ENCODE peak calls at places on chromosomes 3 and 15, in four cellular contexts. A is CD8-positive, alpha-beta T cell; E is right cardiac atrium; U is H1. J is an unnamed sample.

GRCh38 chr3:83453010-83453409 is 1505.8 kb upstream of the CADM2 start:
- DNase-seq in E (no peak), A (no peak), U (no peak), J (no peak)

GRCh38 chr3:70989174-70989573 is 594.4 kb downstream of the FOXP1 start:
- DNase-seq in A (no peak), U (no peak), E (no peak), J (no peak)

GRCh38 chr15:40755821-40756220 is 767 bp upstream of the RMDN3 start:
- DNase-seq in U (no peak), E (no peak), A (no peak), J (no peak)

GRCh38 chr3:12869025-12869695 is 27.8 kb upstream of the RPL32 start:
- DNase-seq in E (peak; percentile 60), A (no peak), U (peak; percentile 92), J (no peak)

GRCh38 chr15:40279437-40280141 is 3.3 kb downstream of the ANKRD63 start:
- DNase-seq in U (peak; percentile 99), A (peak; percentile 53), E (peak; percentile 72), J (peak; percentile 90)

GRCh38 chr3:114320251-114320650 is 26.4 kb downstream of the TIGIT start:
- DNase-seq in E (no peak), A (no peak), U (no peak), J (no peak)

GRCh38 chr3:55519016-55519415 is 31.9 kb upstream of the WNT5A start:
- DNase-seq in E (no peak), A (no peak), U (no peak), J (peak; percentile 15)

GRCh38 chr3:67655364-67656121 is 1.1 kb upstream of the SUCLG2 start:
- DNase-seq in U (no peak), A (peak; percentile 86), E (peak; percentile 12), J (no peak)

GRCh38 chr3:72763751-72764440 is 84.3 kb downstream of the SHQ1 start:
- DNase-seq in U (no peak), E (no peak), A (no peak), J (no peak)

GRCh38 chr3:4425707-4426106 is 41.4 kb downstream of the SUMF1 start:
- DNase-seq in U (no peak), E (no peak), A (no peak), J (no peak)

GRCh38 chr3:180707921-180708320 is 28.6 kb upstream of the CCDC39 start:
- DNase-seq in U (no peak), E (no peak), A (no peak), J (peak; percentile 25)

GRCh38 chr3:42270561-42270960 is 4.6 kb upstream of the CCK start:
- DNase-seq in U (no peak), A (no peak), E (no peak), J (no peak)

GRCh38 chr3:168876346-168877035 is 780.8 kb upstream of the GOLIM4 start:
- DNase-seq in A (no peak), E (no peak), U (no peak), J (no peak)

GRCh38 chr3:11690863-11691833 is 47.4 kb upstream of the VGLL4 start:
- DNase-seq in E (no peak), U (no peak), A (no peak), J (no peak)

GRCh38 chr15:100734606-100735005 is 132.2 kb downstream of the ASB7 start:
- DNase-seq in A (no peak), E (no peak), U (no peak), J (no peak)

GRCh38 chr15:47788685-47789084 is 71.4 kb downstream of the SEMA6D start:
- DNase-seq in A (no peak), E (no peak), U (no peak), J (peak; percentile 90)

GRCh38 chr3:147975165-147975564 is 566.0 kb downstream of the ZIC1 start:
- DNase-seq in A (no peak), E (no peak), U (no peak), J (no peak)

GRCh38 chr15:80550910-80551265 is 144.2 kb upstream of the ABHD17C start:
- DNase-seq in U (no peak), A (no peak), E (no peak), J (no peak)

GRCh38 chr3:42500091-42500490 is 2.4 kb upstream of the VIPR1 start:
- DNase-seq in U (peak; percentile 27), A (no peak), E (no peak), J (no peak)

GRCh38 chr3:13492976-13493866 is 13.1 kb downstream of the HDAC11 start:
- DNase-seq in U (no peak), E (no peak), A (no peak), J (no peak)

GRCh38 chr3:171065732-171066131 is 39.2 kb upstream of the SLC2A2 start:
- DNase-seq in A (no peak), E (no peak), U (no peak), J (no peak)

GRCh38 chr15:99296386-99296785 is 45.1 kb downstream of the LRRC28 start:
- DNase-seq in A (no peak), E (no peak), U (no peak), J (no peak)

GRCh38 chr15:72782274-72782992 is 1.1 kb downstream of the ADPGK start:
- DNase-seq in E (no peak), U (no peak), A (no peak), J (peak; percentile 42)

GRCh38 chr15:70559840-70560239 is 203.5 kb downstream of the UACA start:
- DNase-seq in U (peak; percentile 37), E (no peak), A (no peak), J (no peak)

GRCh38 chr3:140199008-140199407 is 264.0 kb downstream of the CLSTN2 start:
- DNase-seq in U (no peak), A (no peak), E (no peak), J (no peak)

GRCh38 chr3:158725348-158725966 is 6.8 kb downstream of the RARRES1 start:
- DNase-seq in U (no peak), E (peak; percentile 70), A (no peak), J (no peak)

GRCh38 chr15:53126144-53126543 is 336.0 kb upstream of the ONECUT1 start:
- DNase-seq in E (no peak), A (no peak), U (no peak), J (no peak)

GRCh38 chr3:175526609-175527280 is 667.6 kb downstream of the NAALADL2 start:
- DNase-seq in E (no peak), U (no peak), A (no peak), J (peak; percentile 81)

GRCh38 chr3:111803123-111803593 is 55.9 kb upstream of the PHLDB2 start:
- DNase-seq in A (no peak), U (no peak), E (peak; percentile 77), J (no peak)

GRCh38 chr3:190048831-190049541 is 71.7 kb downstream of the P3H2 start:
- DNase-seq in A (no peak), E (no peak), U (no peak), J (no peak)

GRCh38 chr3:195180490-195181106 is 90.4 kb downstream of the XXYLT1 start:
- DNase-seq in U (no peak), A (no peak), E (no peak), J (no peak)

GRCh38 chr3:195178124-195178910 is 92.6 kb downstream of the XXYLT1 start:
- DNase-seq in U (no peak), A (no peak), E (peak; percentile 49), J (no peak)

GRCh38 chr3:195181781-195182469 is 89.0 kb downstream of the XXYLT1 start:
- DNase-seq in E (no peak), A (no peak), U (no peak), J (no peak)

GRCh38 chr3:195181107-195181498 is 89.9 kb downstream of the XXYLT1 start:
- DNase-seq in E (no peak), A (no peak), U (no peak), J (no peak)

GRCh38 chr3:195179782-195180489 is 91.0 kb downstream of the XXYLT1 start:
- DNase-seq in U (no peak), A (no peak), E (no peak), J (no peak)
- H3K4me1 ChIP-seq in U (peaks cover 4% of the 10 kb centered on the region), A (peaks cover 3% of the 10 kb centered on the region), E (peaks cover 10% of the 10 kb centered on the region), J (no peaks in the 10 kb centered on the region)

GRCh38 chr3:5431142-5431541 is 243.6 kb downstream of the EDEM1 start:
- DNase-seq in U (no peak), A (no peak), E (no peak), J (no peak)

GRCh38 chr3:5429517-5429890 is 242.0 kb downstream of the EDEM1 start:
- DNase-seq in E (no peak), A (no peak), U (no peak), J (no peak)

GRCh38 chr3:5431811-5432378 is 244.4 kb downstream of the EDEM1 start:
- DNase-seq in A (no peak), U (no peak), E (no peak), J (no peak)

GRCh38 chr3:5428607-5429516 is 241.4 kb downstream of the EDEM1 start:
- DNase-seq in U (no peak), E (no peak), A (no peak), J (no peak)

DNA sequence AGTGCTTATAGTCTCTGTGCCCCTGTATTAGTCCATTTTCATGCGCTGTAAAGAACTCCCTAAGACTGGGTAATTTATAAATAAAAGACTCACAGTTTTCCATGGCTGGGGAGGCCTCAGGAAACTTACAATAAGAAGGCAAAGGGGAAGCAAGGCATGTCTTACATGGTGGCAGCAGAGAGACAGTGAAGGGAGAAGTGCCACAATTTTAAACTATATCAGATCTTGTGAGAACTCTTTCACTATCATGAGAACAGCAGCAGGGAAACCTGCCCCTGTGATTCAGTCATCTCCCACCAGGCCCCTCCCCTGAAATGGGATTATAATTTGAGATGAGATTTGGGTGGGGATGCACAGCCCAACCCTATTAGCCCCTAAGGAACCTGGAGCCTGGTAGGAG is 243.2 kb downstream of the EDEM1 start:
- DNase-seq in A (no peak), E (no peak), U (no peak), J (no peak)
- H3K27me3 ChIP-seq in A (no peaks in the 10 kb centered on the region), E (no peaks in the 10 kb centered on the region), U (no peaks in the 10 kb centered on the region), J (no peaks in the 10 kb centered on the region)

DNA sequence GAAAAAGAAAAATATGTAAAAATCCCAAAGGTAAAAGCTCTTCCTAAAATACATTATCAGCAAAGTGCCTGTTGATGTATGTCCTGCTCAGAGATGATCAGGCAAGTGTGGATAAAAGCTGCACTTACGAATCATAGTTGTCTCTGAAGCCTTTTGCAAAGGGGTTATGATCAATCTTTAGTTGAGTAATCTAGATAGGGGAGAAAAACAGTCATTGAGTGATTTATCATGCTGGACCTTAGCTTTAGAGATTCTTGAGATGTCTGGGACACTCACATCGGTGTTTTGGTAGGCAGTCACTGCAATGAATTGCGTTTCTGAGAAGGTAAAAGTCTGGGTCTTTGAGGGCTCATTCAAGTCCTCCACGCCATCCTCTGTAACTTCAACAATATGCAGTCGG is 3.7 kb downstream of the EOMES start:
- DNase-seq in U (no peak), A (no peak), E (no peak), J (no peak)
- H3K4me1 ChIP-seq in U (peaks cover 24% of the 10 kb centered on the region), A (peaks cover 34% of the 10 kb centered on the region), E (no peaks in the 10 kb centered on the region), J (no peaks in the 10 kb centered on the region)

DNA sequence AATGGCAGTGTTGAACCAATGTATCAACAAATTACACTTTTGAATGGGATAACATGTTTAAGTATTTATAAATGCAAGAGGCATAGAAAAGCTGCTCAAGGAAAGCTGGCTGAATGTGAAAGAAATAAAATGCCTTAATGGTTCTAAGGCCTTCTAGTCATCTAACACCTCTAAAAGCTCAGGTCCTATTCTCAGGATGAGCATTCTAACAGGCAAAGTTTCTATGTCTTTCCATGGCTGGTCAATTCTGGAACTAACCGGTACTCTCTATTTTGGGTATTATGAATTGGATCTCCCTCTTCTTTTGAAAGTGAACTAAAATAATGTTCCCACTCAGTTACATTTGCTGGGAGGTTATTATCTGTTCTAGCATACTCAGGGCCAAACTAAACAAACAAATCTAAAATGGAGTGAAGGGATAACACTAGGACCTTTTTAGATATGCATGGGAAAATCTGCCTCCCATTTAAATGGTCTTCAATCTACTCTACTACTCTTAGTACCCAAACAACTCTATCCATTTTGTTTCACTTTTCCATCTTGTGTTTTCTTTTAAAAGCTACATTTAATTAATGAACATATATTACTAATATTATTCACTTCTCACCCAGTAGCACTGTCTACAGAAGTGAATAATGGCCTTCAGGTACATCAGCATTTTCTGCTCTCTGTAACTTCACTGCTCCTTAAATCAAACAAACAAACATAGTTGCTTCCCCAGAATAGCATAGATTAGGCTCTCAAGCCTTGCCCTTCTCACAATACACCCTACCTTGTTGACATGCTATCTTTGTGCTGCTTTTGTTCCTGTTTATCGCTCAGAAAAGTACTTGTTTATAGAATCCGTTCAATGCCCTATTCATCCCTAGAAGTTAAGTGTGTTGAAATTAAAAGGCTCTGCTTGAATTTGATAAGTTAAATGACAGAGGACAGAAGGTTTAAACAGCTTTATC is 46.4 kb downstream of the CBLB start:
- DNase-seq in E (no peak), U (no peak), A (no peak), J (no peak)
- H3K27me3 ChIP-seq in E (no peaks in the 10 kb centered on the region), U (peaks cover 1% of the 10 kb centered on the region), A (no peaks in the 10 kb centered on the region), J (no peaks in the 10 kb centered on the region)

J was measured in HAP-1.